ENCODE peak calls at places on chromosome 18, in five cellular contexts. U is transverse colon; Z is CD8-positive, alpha-beta T cell; T is A673; K is GM23338. D is an unnamed sample. For H3K4me1, the result is how much of the 10 kb centered on the place peaks cover.

GRCh38 chr18:45102863-45103262 is 422.2 kb downstream of the SETBP1 start:
- DNase-seq in U (no peak), Z (no peak), T (no peak), K (peak), D (no peak)

GRCh38 chr18:21315741-21316187 is 73.7 kb downstream of the GREB1L start:
- DNase-seq in U (no peak), Z (no peak), T (no peak), K (peak), D (no peak)

GRCh38 chr18:13455960-13456471 is 237.5 kb downstream of the LDLRAD4 start:
- DNase-seq in U (no peak), Z (no peak), T (no peak), K (no peak), D (no peak)

GRCh38 chr18:8703181-8703638 is 2.1 kb upstream of the MTCL1 start:
- DNase-seq in U (no peak), Z (no peak), T (no peak), K (peak), D (no peak)

GRCh38 chr18:26685438-26686173 is 137.3 kb upstream of the KCTD1 start:
- DNase-seq in U (no peak), Z (no peak), T (no peak), K (peak), D (no peak)

GRCh38 chr18:8898990-8899389 is 193.6 kb downstream of the MTCL1 start:
- DNase-seq in U (no peak), Z (no peak), T (no peak), K (peak), D (no peak)

GRCh38 chr18:44803019-44803650 is 122.4 kb downstream of the SETBP1 start:
- DNase-seq in U (peak), Z (no peak), T (no peak), K (peak), D (peak)

GRCh38 chr18:12307251-12307736 is 747 bp upstream of the TUBB6 start:
- DNase-seq in U (peak), Z (no peak), T (peak), K (peak), D (peak)

GRCh38 chr18:57803119-57803969 is at the start of gene ATP8B1:
- DNase-seq in U (peak), Z (no peak), T (peak), K (peak), D (peak)

GRCh38 chr18:73774836-73775509 is 372.7 kb downstream of the FBXO15 start:
- DNase-seq in U (no peak), Z (no peak), T (peak), K (peak), D (no peak)

GRCh38 chr18:45951021-45951714 is 16.0 kb downstream of the EPG5 start:
- DNase-seq in U (no peak), Z (no peak), T (peak), K (no peak), D (peak)

GRCh38 chr18:59665057-59666007 is 31.9 kb downstream of the CCBE1 start:
- DNase-seq in U (no peak), Z (no peak), T (no peak), K (no peak), D (no peak)

GRCh38 chr18:79765491-79766245 is 32.1 kb upstream of the KCNG2 start:
- DNase-seq in U (peak), Z (no peak), T (no peak), K (no peak), D (no peak)

GRCh38 chr18:22433960-22434359 is 16.2 kb upstream of the CTAGE1 start:
- DNase-seq in U (no peak), Z (no peak), T (peak), K (no peak), D (no peak)

GRCh38 chr18:42064109-42064508 is 109.1 kb downstream of the PIK3C3 start:
- DNase-seq in U (no peak), Z (no peak), T (no peak), K (no peak), D (no peak)

GRCh38 chr18:8721716-8722115 is 16.4 kb downstream of the MTCL1 start:
- DNase-seq in U (no peak), Z (no peak), T (peak), K (peak), D (no peak)

GRCh38 chr18:49527631-49528327 is 34.1 kb upstream of the LIPG start:
- DNase-seq in U (no peak), Z (no peak), T (no peak), K (no peak), D (no peak)

GRCh38 chr18:3930126-3931012 is 480.4 kb downstream of the TGIF1 start:
- DNase-seq in U (no peak), Z (no peak), T (no peak), K (no peak), D (no peak)

GRCh38 chr18:24837065-24837464 is 376.6 kb downstream of the HRH4 start:
- DNase-seq in U (no peak), Z (no peak), T (peak), K (no peak), D (no peak)

GRCh38 chr18:35460719-35461118 is 37.0 kb downstream of the INO80C start:
- DNase-seq in U (no peak), Z (no peak), T (no peak), K (no peak), D (no peak)
- H3K4me1 ChIP-seq in U (under half), Z (under half), T (under half), K (under half), D (under half)

DNA sequence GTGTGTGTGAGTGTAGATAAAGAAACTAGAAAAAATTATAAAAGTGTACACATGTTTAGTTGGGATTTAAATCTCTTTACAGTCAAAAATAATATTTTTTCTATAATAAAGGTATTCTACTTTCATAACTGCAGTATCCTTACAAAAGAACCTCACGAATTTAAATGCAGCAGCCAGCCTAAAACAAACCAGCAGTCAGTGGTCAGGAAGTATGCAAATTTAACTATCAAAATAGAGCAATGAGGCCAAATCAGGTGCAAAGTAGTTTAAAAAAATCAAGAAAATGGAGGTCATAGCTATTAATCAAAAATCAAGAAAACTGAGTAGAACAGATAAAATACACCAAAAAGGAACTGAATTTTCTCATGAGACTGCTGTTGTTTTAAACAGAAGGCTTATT is 407.1 kb downstream of the CDH19 start:
- DNase-seq in U (no peak), Z (no peak), T (no peak), K (no peak), D (no peak)
- H3K4me1 ChIP-seq in U (under half), Z (under half), T (under half), K (under half), D (under half)

GRCh38 chr18:47550611-47551010 is 299.2 kb upstream of the SKOR2 start:
- DNase-seq in U (no peak), Z (no peak), T (no peak), K (no peak), D (no peak)
- H3K4me1 ChIP-seq in U (under half), Z (under half), T (under half), K (under half), D (under half)

GRCh38 chr18:50812834-50813233 is 7.0 kb downstream of the MRO start:
- DNase-seq in U (no peak), Z (no peak), T (no peak), K (no peak), D (no peak)

GRCh38 chr18:50817898-50818250 is 1.9 kb downstream of the MRO start:
- DNase-seq in U (no peak), Z (no peak), T (no peak), K (no peak), D (no peak)

GRCh38 chr18:50816767-50817166 is 3.0 kb downstream of the MRO start:
- DNase-seq in U (no peak), Z (no peak), T (no peak), K (peak), D (no peak)

GRCh38 chr18:50814387-50814786 is 5.4 kb downstream of the MRO start:
- DNase-seq in U (no peak), Z (no peak), T (no peak), K (no peak), D (no peak)

GRCh38 chr18:50813353-50813752 is 6.5 kb downstream of the MRO start:
- DNase-seq in U (no peak), Z (no peak), T (no peak), K (no peak), D (no peak)
- H3K4me1 ChIP-seq in U (under half), Z (under half), T (under half), K (under half), D (under half)

D was measured in tibial artery.